ENCODE peak calls at places on chromosomes 11 and 22, in ten cellular contexts. One of them, this sample, is unnamed. For H3K36me3, the result is how much of the 10 kb centered on the place peaks cover.

GRCh38 chr22:43848366-43849171 is 13.7 kb downstream of the SULT4A1 start:
- DNase-seq in stomach: no peak
- DNase-seq in SK-N-SH: peak
- DNase-seq in HCT116: peak
- DNase-seq in H1: no peak
- DNase-seq in breast epithelium: peak
- DNase-seq in spleen: peak
- DNase-seq in GM23338: peak
- DNase-seq in suprapubic skin: peak
- DNase-seq in endothelial cell of umbilical vein: no peak
- DNase-seq in this sample: no peak

GRCh38 chr11:117563556-117563955 is 233.5 kb downstream of the DSCAML1 start:
- DNase-seq in stomach: no peak
- DNase-seq in SK-N-SH: no peak
- DNase-seq in HCT116: no peak
- DNase-seq in H1: no peak
- DNase-seq in breast epithelium: no peak
- DNase-seq in spleen: peak
- DNase-seq in GM23338: no peak
- DNase-seq in suprapubic skin: no peak
- DNase-seq in endothelial cell of umbilical vein: no peak
- DNase-seq in this sample: no peak

GRCh38 chr11:117580866-117581265 is 216.2 kb downstream of the DSCAML1 start:
- DNase-seq in stomach: no peak
- DNase-seq in SK-N-SH: no peak
- DNase-seq in HCT116: no peak
- DNase-seq in H1: no peak
- DNase-seq in breast epithelium: peak
- DNase-seq in spleen: peak
- DNase-seq in GM23338: no peak
- DNase-seq in suprapubic skin: no peak
- DNase-seq in endothelial cell of umbilical vein: no peak
- DNase-seq in this sample: no peak

GRCh38 chr22:27283240-27283639 is 518.3 kb downstream of the MN1 start:
- DNase-seq in stomach: no peak
- DNase-seq in SK-N-SH: no peak
- DNase-seq in HCT116: no peak
- DNase-seq in H1: no peak
- DNase-seq in breast epithelium: no peak
- DNase-seq in spleen: no peak
- DNase-seq in GM23338: no peak
- DNase-seq in suprapubic skin: no peak
- DNase-seq in endothelial cell of umbilical vein: no peak
- DNase-seq in this sample: no peak

GRCh38 chr11:123434262-123434661 is 4.2 kb downstream of the GRAMD1B start:
- DNase-seq in stomach: no peak
- DNase-seq in SK-N-SH: peak
- DNase-seq in HCT116: peak
- DNase-seq in H1: no peak
- DNase-seq in breast epithelium: no peak
- DNase-seq in spleen: no peak
- DNase-seq in GM23338: peak
- DNase-seq in suprapubic skin: peak
- DNase-seq in endothelial cell of umbilical vein: peak
- DNase-seq in this sample: no peak

GRCh38 chr11:69971741-69972140 is 106.4 kb upstream of the ANO1 start:
- DNase-seq in stomach: no peak
- DNase-seq in SK-N-SH: no peak
- DNase-seq in HCT116: no peak
- DNase-seq in H1: no peak
- DNase-seq in breast epithelium: no peak
- DNase-seq in spleen: no peak
- DNase-seq in GM23338: no peak
- DNase-seq in suprapubic skin: no peak
- DNase-seq in endothelial cell of umbilical vein: no peak
- DNase-seq in this sample: no peak

GRCh38 chr11:87851234-87851633 is 324.0 kb downstream of the RAB38 start:
- DNase-seq in stomach: no peak
- DNase-seq in SK-N-SH: no peak
- DNase-seq in HCT116: no peak
- DNase-seq in H1: no peak
- DNase-seq in breast epithelium: no peak
- DNase-seq in spleen: no peak
- DNase-seq in GM23338: no peak
- DNase-seq in suprapubic skin: no peak
- DNase-seq in endothelial cell of umbilical vein: no peak
- DNase-seq in this sample: no peak

GRCh38 chr11:34147581-34147980 is 42.2 kb downstream of the NAT10 start:
- DNase-seq in stomach: no peak
- DNase-seq in SK-N-SH: no peak
- DNase-seq in HCT116: no peak
- DNase-seq in H1: no peak
- DNase-seq in breast epithelium: peak
- DNase-seq in spleen: no peak
- DNase-seq in GM23338: no peak
- DNase-seq in suprapubic skin: no peak
- DNase-seq in endothelial cell of umbilical vein: no peak
- DNase-seq in this sample: no peak

GRCh38 chr11:131675489-131675888 is 305.1 kb downstream of the NTM start:
- DNase-seq in stomach: no peak
- DNase-seq in SK-N-SH: no peak
- DNase-seq in HCT116: no peak
- DNase-seq in H1: no peak
- DNase-seq in breast epithelium: no peak
- DNase-seq in spleen: no peak
- DNase-seq in GM23338: no peak
- DNase-seq in suprapubic skin: peak
- DNase-seq in endothelial cell of umbilical vein: no peak
- DNase-seq in this sample: no peak
- TF ChIP-seq CTCF in stomach: no peak
- TF ChIP-seq CTCF in SK-N-SH: no peak
- TF ChIP-seq CTCF in HCT116: no peak
- TF ChIP-seq CTCF in H1: no peak
- TF ChIP-seq CTCF in breast epithelium: no peak
- TF ChIP-seq CTCF in spleen: no peak
- TF ChIP-seq CTCF in GM23338: no peak
- TF ChIP-seq CTCF in suprapubic skin: no peak
- TF ChIP-seq CTCF in endothelial cell of umbilical vein: no peak
- TF ChIP-seq CTCF in this sample: no peak

GRCh38 chr11:15969281-15969680 is 387.1 kb downstream of the SOX6 start:
- DNase-seq in stomach: peak
- DNase-seq in SK-N-SH: no peak
- DNase-seq in HCT116: no peak
- DNase-seq in H1: no peak
- DNase-seq in breast epithelium: no peak
- DNase-seq in spleen: no peak
- DNase-seq in GM23338: no peak
- DNase-seq in suprapubic skin: no peak
- DNase-seq in endothelial cell of umbilical vein: peak
- DNase-seq in this sample: no peak

GRCh38 chr11:15971215-15971546 is 385.2 kb downstream of the SOX6 start:
- DNase-seq in stomach: no peak
- DNase-seq in SK-N-SH: no peak
- DNase-seq in HCT116: no peak
- DNase-seq in H1: no peak
- DNase-seq in breast epithelium: no peak
- DNase-seq in spleen: peak
- DNase-seq in GM23338: no peak
- DNase-seq in suprapubic skin: no peak
- DNase-seq in endothelial cell of umbilical vein: no peak
- DNase-seq in this sample: no peak

GRCh38 chr11:15969701-15970329 is 386.5 kb downstream of the SOX6 start:
- DNase-seq in stomach: no peak
- DNase-seq in SK-N-SH: no peak
- DNase-seq in HCT116: no peak
- DNase-seq in H1: no peak
- DNase-seq in breast epithelium: no peak
- DNase-seq in spleen: no peak
- DNase-seq in GM23338: no peak
- DNase-seq in suprapubic skin: no peak
- DNase-seq in endothelial cell of umbilical vein: no peak
- DNase-seq in this sample: no peak

GRCh38 chr11:15968461-15969130 is 387.8 kb downstream of the SOX6 start:
- DNase-seq in stomach: no peak
- DNase-seq in SK-N-SH: no peak
- DNase-seq in HCT116: no peak
- DNase-seq in H1: no peak
- DNase-seq in breast epithelium: no peak
- DNase-seq in spleen: no peak
- DNase-seq in GM23338: peak
- DNase-seq in suprapubic skin: no peak
- DNase-seq in endothelial cell of umbilical vein: no peak
- DNase-seq in this sample: no peak

GRCh38 chr11:15970506-15971214 is 385.7 kb downstream of the SOX6 start:
- DNase-seq in stomach: no peak
- DNase-seq in SK-N-SH: no peak
- DNase-seq in HCT116: no peak
- DNase-seq in H1: no peak
- DNase-seq in breast epithelium: no peak
- DNase-seq in spleen: no peak
- DNase-seq in GM23338: no peak
- DNase-seq in suprapubic skin: no peak
- DNase-seq in endothelial cell of umbilical vein: no peak
- DNase-seq in this sample: no peak
- TF ChIP-seq POLR2AphosphoS5 in stomach: no peak
- TF ChIP-seq POLR2AphosphoS5 in SK-N-SH: no peak
- TF ChIP-seq POLR2AphosphoS5 in HCT116: no peak
- TF ChIP-seq POLR2AphosphoS5 in H1: no peak
- TF ChIP-seq POLR2AphosphoS5 in breast epithelium: no peak
- TF ChIP-seq POLR2AphosphoS5 in spleen: no peak
- TF ChIP-seq POLR2AphosphoS5 in GM23338: no peak
- TF ChIP-seq POLR2AphosphoS5 in suprapubic skin: no peak
- TF ChIP-seq POLR2AphosphoS5 in endothelial cell of umbilical vein: no peak
- TF ChIP-seq POLR2AphosphoS5 in this sample: no peak

GRCh38 chr22:36875741-36876140 is 14.9 kb downstream of the NCF4 start:
- DNase-seq in stomach: no peak
- DNase-seq in SK-N-SH: no peak
- DNase-seq in HCT116: no peak
- DNase-seq in H1: no peak
- DNase-seq in breast epithelium: no peak
- DNase-seq in spleen: no peak
- DNase-seq in GM23338: no peak
- DNase-seq in suprapubic skin: no peak
- DNase-seq in endothelial cell of umbilical vein: no peak
- DNase-seq in this sample: no peak

GRCh38 chr22:36873614-36874308 is 13.0 kb downstream of the NCF4 start:
- DNase-seq in stomach: peak
- DNase-seq in SK-N-SH: peak
- DNase-seq in HCT116: peak
- DNase-seq in H1: no peak
- DNase-seq in breast epithelium: no peak
- DNase-seq in spleen: peak
- DNase-seq in GM23338: peak
- DNase-seq in suprapubic skin: no peak
- DNase-seq in endothelial cell of umbilical vein: peak
- DNase-seq in this sample: no peak

GRCh38 chr22:36874309-36874696 is 13.5 kb downstream of the NCF4 start:
- DNase-seq in stomach: no peak
- DNase-seq in SK-N-SH: no peak
- DNase-seq in HCT116: no peak
- DNase-seq in H1: no peak
- DNase-seq in breast epithelium: no peak
- DNase-seq in spleen: no peak
- DNase-seq in GM23338: no peak
- DNase-seq in suprapubic skin: no peak
- DNase-seq in endothelial cell of umbilical vein: no peak
- DNase-seq in this sample: no peak

GRCh38 chr22:36872866-36873498 is 12.2 kb downstream of the NCF4 start:
- DNase-seq in stomach: no peak
- DNase-seq in SK-N-SH: peak
- DNase-seq in HCT116: no peak
- DNase-seq in H1: no peak
- DNase-seq in breast epithelium: no peak
- DNase-seq in spleen: no peak
- DNase-seq in GM23338: no peak
- DNase-seq in suprapubic skin: no peak
- DNase-seq in endothelial cell of umbilical vein: no peak
- DNase-seq in this sample: no peak

DNA sequence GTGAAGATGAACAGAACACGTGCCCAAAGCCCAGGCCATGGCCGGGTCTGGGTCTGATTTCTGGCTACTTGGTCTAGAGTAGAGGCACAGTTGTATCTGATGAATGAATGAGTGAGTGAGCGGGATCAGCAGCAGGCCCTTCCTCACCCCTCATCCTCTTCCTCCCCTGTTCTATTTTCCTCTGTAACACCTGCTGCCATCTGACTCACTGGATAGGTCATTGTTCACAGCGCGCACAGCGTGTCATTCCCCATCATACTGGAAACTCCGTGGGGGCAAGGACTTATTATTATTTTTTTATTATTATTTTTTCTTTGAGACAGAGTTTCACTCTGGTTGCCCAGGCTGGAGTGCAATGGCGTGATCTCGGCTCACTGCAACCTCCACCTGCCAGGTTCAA is 13.9 kb downstream of the NCF4 start:
- DNase-seq in stomach: no peak
- DNase-seq in SK-N-SH: no peak
- DNase-seq in HCT116: no peak
- DNase-seq in H1: no peak
- DNase-seq in breast epithelium: no peak
- DNase-seq in spleen: no peak
- DNase-seq in GM23338: no peak
- DNase-seq in suprapubic skin: no peak
- DNase-seq in endothelial cell of umbilical vein: peak
- DNase-seq in this sample: no peak
- H3K36me3 ChIP-seq in stomach: under half
- H3K36me3 ChIP-seq in SK-N-SH: under half
- H3K36me3 ChIP-seq in HCT116: under half
- H3K36me3 ChIP-seq in H1: under half
- H3K36me3 ChIP-seq in breast epithelium: under half
- H3K36me3 ChIP-seq in spleen: half or more
- H3K36me3 ChIP-seq in GM23338: under half
- H3K36me3 ChIP-seq in suprapubic skin: under half
- H3K36me3 ChIP-seq in endothelial cell of umbilical vein: under half
- H3K36me3 ChIP-seq in this sample: under half

DNA sequence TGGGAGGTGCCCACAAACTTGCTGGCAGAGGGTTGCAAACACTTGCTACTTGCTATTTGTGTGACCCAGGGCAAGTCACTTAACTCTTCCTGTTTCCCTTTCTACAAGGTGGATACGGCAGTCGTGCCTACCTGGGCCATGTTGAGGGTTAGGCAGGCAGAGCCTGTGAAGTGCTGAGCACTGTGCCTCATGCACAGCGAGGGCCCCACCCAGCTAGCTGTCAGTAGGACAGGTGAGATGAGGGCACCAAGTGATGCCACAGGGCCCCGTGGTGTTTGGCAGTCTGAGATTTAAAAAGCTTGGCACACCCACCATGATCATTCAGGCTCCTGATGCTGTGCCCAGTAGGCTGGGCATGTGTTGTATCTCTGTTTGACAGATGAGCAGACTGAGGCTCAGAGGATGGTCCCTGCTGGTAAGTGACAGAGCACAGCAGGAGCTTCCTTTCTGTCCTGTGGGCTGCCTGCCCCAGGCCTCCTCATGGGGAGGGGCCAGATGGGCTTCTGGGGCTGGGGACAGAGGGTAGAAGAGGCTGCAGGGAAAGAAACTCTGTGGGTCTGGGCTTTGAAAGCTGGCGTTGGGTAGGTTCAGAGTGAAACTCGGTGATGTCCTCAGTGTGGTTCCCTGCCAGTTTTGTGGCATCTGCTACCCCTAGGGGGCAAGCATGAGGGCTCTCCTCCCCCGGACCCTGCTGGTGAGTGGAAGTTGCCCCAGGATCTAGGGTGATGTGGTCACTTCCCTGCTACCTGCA is 59.3 kb downstream of the TSPAN18 start:
- DNase-seq in stomach: no peak
- DNase-seq in SK-N-SH: peak
- DNase-seq in HCT116: no peak
- DNase-seq in H1: no peak
- DNase-seq in breast epithelium: no peak
- DNase-seq in spleen: peak
- DNase-seq in GM23338: peak
- DNase-seq in suprapubic skin: no peak
- DNase-seq in endothelial cell of umbilical vein: no peak
- DNase-seq in this sample: no peak
- TF ChIP-seq CTCF in stomach: no peak
- TF ChIP-seq CTCF in SK-N-SH: no peak
- TF ChIP-seq CTCF in HCT116: peak
- TF ChIP-seq CTCF in H1: peak
- TF ChIP-seq CTCF in breast epithelium: no peak
- TF ChIP-seq CTCF in spleen: no peak
- TF ChIP-seq CTCF in GM23338: peak
- TF ChIP-seq CTCF in suprapubic skin: no peak
- TF ChIP-seq CTCF in endothelial cell of umbilical vein: peak
- TF ChIP-seq CTCF in this sample: no peak